ENCODE peak calls at places on chromosomes 3 and 15, in eight cellular contexts. B, S, J, W, V, X, M and R are unnamed samples.

GRCh38 chr3:161126495-161126894 is 21.3 kb upstream of the B3GALNT1 start:
- DNase-seq in B (no peak), S (no peak), J (no peak), W (no peak), V (no peak), X (no peak), M (no peak), R (no peak)

GRCh38 chr3:62373215-62373614 is at the start of gene FEZF2:
- DNase-seq in B (no peak), S (no peak), J (peak), W (peak), V (no peak), X (no peak), M (peak), R (no peak)

GRCh38 chr3:123346726-123347125 is 102.2 kb downstream of the ADCY5 start:
- DNase-seq in B (peak), S (no peak), J (no peak), W (no peak), V (no peak), X (no peak), M (no peak), R (no peak)

GRCh38 chr15:99992611-99993231 is 259.5 kb upstream of the LYSMD4 start:
- DNase-seq in B (no peak), S (no peak), J (no peak), W (no peak), V (no peak), X (no peak), M (no peak), R (no peak)

GRCh38 chr3:144363856-144364255 is 392.2 kb downstream of the DIPK2A start:
- DNase-seq in B (no peak), S (no peak), J (no peak), W (no peak), V (no peak), X (no peak), M (no peak), R (no peak)

GRCh38 chr15:69729167-69729748 is 276.6 kb downstream of the RPLP1 start:
- DNase-seq in B (no peak), S (peak), J (peak), W (peak), V (no peak), X (peak), M (peak), R (peak)

GRCh38 chr3:178288074-178288473 is 248.2 kb upstream of the KCNMB2 start:
- DNase-seq in B (no peak), S (no peak), J (no peak), W (no peak), V (no peak), X (no peak), M (no peak), R (no peak)

GRCh38 chr15:97013491-97013890 is 683.0 kb downstream of the NR2F2 start:
- DNase-seq in B (no peak), S (no peak), J (no peak), W (no peak), V (no peak), X (no peak), M (no peak), R (no peak)

GRCh38 chr15:39591141-39591895 is 10.4 kb downstream of the THBS1 start:
- DNase-seq in B (peak), S (no peak), J (no peak), W (no peak), V (peak), X (no peak), M (no peak), R (no peak)

GRCh38 chr15:59917504-59918157 is 86.5 kb upstream of the FOXB1 start:
- DNase-seq in B (peak), S (peak), J (peak), W (peak), V (no peak), X (peak), M (peak), R (peak)

GRCh38 chr3:26365706-26366105 is 256.9 kb upstream of the LRRC3B start:
- DNase-seq in B (no peak), S (no peak), J (no peak), W (no peak), V (no peak), X (no peak), M (no peak), R (no peak)

GRCh38 chr3:52176188-52176752 is 21.7 kb upstream of the ALAS1 start:
- DNase-seq in B (no peak), S (no peak), J (no peak), W (no peak), V (no peak), X (no peak), M (no peak), R (no peak)

GRCh38 chr15:49877117-49877860 is 241.7 kb downstream of the ATP8B4 start:
- DNase-seq in B (no peak), S (no peak), J (no peak), W (no peak), V (peak), X (no peak), M (peak), R (no peak)

GRCh38 chr15:49881433-49881832 is 237.6 kb downstream of the ATP8B4 start:
- DNase-seq in B (no peak), S (no peak), J (no peak), W (no peak), V (no peak), X (no peak), M (no peak), R (no peak)

GRCh38 chr15:49877871-49878511 is 241.0 kb downstream of the ATP8B4 start:
- DNase-seq in B (no peak), S (no peak), J (no peak), W (no peak), V (peak), X (no peak), M (no peak), R (no peak)

GRCh38 chr15:49875392-49875791 is 243.6 kb downstream of the ATP8B4 start:
- DNase-seq in B (no peak), S (no peak), J (no peak), W (no peak), V (no peak), X (no peak), M (peak), R (no peak)

DNA sequence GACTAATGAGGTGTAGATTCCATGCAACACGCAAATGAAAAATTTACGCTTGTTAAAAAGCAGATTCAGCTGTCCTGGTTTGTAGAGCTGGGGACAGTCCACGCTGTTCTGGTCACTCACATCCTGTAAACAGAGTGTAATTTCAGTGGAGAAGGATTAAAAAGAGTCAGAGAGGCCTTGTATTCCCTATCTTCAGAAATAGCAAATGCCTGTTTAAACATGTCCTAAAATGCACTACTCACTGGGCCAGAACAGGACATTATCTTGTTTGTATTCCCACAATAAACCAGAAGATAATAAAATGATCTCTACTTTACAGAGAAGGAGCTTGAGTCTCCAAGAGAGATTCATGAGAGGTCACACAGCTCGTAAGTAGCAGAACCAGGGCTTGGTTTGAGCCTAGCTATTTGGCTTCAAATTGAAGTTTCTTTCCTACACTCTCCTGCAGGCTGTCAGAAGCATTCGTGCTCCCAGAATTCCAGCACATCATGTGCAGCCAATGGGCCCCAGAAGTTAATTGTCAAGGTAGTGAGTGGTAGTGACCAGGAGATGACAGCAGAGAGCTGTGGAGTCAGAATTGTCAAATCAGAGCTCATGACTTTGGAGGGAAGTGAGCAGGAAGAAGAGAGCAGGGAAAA is 242.5 kb downstream of the ATP8B4 start:
- DNase-seq in B (no peak), S (no peak), J (no peak), W (peak), V (no peak), X (no peak), M (peak), R (no peak)
- TF ChIP-seq CTCF in B (no peak), S (no peak), J (peak), W (peak), V (peak), X (no peak), M (peak), R (peak)

GRCh38 chr3:186787642-186788481 is 4.5 kb downstream of the EIF4A2 start:
- DNase-seq in B (no peak), S (no peak), J (no peak), W (no peak), V (no peak), X (no peak), M (no peak), R (no peak)

GRCh38 chr3:186786810-186787375 is 3.5 kb downstream of the EIF4A2 start:
- DNase-seq in B (no peak), S (no peak), J (no peak), W (no peak), V (no peak), X (no peak), M (no peak), R (no peak)

GRCh38 chr3:186789554-186790260 is 6.3 kb downstream of the EIF4A2 start:
- DNase-seq in B (no peak), S (no peak), J (no peak), W (no peak), V (no peak), X (no peak), M (no peak), R (no peak)

GRCh38 chr3:186788482-186789370 is 5.3 kb downstream of the EIF4A2 start:
- DNase-seq in B (no peak), S (no peak), J (no peak), W (no peak), V (no peak), X (no peak), M (no peak), R (no peak)

DNA sequence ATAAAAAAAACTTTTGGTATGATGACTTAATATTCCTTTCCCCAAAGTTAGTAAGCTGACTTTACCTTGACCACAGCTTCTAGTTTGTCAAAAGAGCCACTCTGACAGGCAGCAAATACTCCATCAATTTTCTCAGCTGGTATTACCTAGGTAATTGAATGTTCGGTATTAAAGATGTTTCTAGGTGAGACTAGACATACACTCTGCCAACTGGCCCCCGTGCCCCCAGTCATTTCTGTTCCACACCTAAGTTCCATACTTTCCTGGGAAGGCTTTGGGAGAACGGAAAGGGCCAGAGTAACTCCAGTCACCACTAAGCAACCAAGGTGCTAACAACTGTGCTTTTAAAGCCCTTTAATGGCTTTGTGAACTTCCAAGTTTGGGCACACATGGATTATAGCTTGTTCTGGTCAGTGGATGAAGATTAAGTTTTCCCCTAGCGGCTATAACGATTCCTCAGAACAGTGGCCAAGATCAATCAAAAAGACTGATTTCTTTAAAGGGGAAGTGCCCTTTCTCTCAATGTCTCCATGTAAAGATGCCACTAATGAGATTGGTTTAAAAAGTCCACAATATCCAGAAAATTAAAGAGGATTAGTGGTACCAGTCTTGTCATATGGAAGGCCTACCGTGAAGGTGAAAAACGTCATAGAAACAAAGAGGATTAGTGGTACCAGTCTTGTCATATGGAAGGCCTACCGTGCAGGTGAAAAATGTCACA is 7.0 kb downstream of the EIF4A2 start:
- DNase-seq in B (peak), S (no peak), J (no peak), W (no peak), V (no peak), X (no peak), M (peak), R (no peak)
- TF ChIP-seq CTCF in B (peak), S (no peak), J (no peak), W (no peak), V (peak), X (no peak), M (no peak), R (no peak)

GRCh38 chr3:28912120-28912885 is 368.6 kb upstream of the RBMS3 start:
- DNase-seq in B (peak), S (no peak), J (no peak), W (no peak), V (no peak), X (no peak), M (no peak), R (no peak)

GRCh38 chr3:28917895-28918294 is 363.0 kb upstream of the RBMS3 start:
- DNase-seq in B (no peak), S (no peak), J (no peak), W (no peak), V (no peak), X (no peak), M (no peak), R (no peak)

GRCh38 chr3:28916713-28917499 is 364.0 kb upstream of the RBMS3 start:
- DNase-seq in B (peak), S (no peak), J (peak), W (peak), V (peak), X (peak), M (peak), R (peak)

DNA sequence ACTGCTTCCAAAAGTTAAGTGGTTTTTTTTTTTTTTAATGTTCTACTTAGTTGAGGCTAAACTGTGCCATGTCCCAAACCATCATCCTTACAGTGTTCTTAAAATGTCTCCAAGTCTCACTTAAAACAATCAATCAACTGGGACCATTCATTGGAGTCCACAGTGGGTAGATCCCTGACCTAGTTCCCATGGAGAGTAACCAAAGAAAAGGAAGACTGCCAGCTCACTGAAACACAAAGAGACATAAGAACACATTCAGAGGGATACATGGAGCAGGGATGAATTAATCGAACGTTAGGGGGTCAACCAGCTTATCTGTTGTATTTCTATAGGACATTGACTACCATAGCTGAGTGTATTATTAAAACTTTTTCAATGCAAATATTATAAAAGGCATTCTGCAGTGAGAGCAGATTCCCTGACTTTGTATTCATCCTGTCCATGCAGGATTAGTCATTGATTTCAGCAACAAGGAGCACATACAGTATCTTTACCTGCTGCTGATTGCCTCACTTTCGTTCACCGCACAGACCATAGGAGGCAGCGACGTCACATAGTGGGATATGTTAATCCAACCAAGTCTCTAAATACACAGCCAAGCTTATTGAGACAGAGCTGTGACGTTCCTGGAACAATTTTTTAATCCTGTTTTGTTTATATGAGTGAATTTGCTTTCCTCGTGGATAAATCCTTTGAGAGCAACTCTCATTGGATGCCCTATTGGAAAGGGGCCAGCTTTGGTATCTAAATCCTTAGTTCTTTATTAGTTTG is 365.0 kb upstream of the RBMS3 start:
- DNase-seq in B (peak), S (no peak), J (no peak), W (peak), V (peak), X (peak), M (peak), R (no peak)
- TF ChIP-seq CTCF in B (no peak), S (no peak), J (peak), W (peak), V (peak), X (peak), M (peak), R (peak)

GRCh38 chr15:32855942-32856341 is 138.1 kb downstream of the GREM1 start:
- DNase-seq in B (peak), S (no peak), J (no peak), W (no peak), V (peak), X (no peak), M (peak), R (no peak)
- TF ChIP-seq CTCF in B (no peak), S (no peak), J (no peak), W (no peak), V (no peak), X (no peak), M (no peak), R (no peak)

DNA sequence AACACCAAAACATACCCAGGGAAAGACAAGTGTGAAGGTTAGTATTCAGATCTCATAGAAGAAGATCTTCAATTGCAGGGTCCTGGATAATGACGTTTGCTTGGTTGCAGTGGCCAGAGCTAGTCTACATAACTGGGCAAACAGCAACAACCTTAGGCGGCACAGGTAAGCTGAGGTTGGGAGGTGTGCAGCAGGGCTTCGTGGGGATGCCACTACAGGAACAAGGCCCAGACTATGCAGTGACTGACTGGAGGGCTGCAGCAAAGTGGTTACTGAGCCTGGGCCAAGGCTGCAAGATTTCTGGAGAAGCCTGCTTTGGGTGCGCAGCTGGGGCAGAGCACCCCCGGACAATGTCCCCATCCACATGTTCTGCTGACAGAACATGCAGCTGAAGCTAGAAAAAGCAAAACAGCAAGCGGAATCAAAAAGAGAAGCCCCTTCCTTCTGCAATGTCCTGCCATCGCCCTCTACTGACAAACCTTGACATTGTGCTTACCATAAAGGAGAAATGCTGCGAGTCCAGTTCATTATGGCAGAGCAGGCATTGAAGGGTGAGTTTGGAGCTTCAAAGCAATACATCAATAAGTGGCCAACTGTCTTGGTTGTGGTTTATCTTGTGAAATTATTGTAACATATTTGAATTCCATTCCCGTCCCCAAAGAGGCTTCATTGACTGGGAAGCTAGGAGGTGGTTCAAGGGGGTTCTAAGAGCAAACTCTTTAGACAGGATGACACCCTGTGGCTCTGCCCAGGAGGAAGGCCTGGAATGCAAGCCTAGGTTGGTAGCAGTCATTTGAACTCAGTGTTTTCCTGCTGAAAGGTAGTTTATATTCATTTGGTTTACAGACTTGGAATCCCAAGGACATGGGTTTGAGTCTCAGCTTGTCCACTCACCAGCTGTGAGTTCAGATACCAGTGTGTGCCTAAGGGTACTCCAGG is 217.0 kb downstream of the PDCD6IP start:
- DNase-seq in B (no peak), S (no peak), J (no peak), W (peak), V (no peak), X (no peak), M (peak), R (peak)
- TF ChIP-seq CTCF in B (peak), S (no peak), J (no peak), W (peak), V (peak), X (peak), M (peak), R (peak)

DNA sequence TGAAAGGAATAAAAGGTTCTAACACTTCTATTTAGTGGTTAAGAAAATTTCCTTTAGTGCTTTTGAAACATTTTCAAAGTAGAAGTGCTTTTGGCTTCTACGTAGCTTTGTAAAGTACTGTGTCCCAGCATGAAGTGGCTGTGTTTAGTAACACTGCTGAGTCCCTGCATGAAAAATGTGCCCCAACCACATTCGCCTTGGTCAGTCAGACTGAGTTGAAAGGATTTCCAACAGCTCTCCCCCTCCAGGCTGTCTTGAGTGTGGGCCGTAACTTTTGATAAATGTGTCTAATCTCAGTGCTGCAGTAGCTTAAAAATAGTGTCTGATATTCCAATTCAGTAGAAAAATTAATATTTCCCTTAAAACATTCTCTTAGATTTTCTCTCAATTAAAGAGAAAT is 115.0 kb downstream of the NR1D2 start:
- DNase-seq in B (peak), S (no peak), J (no peak), W (peak), V (peak), X (no peak), M (no peak), R (no peak)
- TF ChIP-seq CTCF in B (peak), S (no peak), J (no peak), W (no peak), V (peak), X (no peak), M (no peak), R (no peak)

DNA sequence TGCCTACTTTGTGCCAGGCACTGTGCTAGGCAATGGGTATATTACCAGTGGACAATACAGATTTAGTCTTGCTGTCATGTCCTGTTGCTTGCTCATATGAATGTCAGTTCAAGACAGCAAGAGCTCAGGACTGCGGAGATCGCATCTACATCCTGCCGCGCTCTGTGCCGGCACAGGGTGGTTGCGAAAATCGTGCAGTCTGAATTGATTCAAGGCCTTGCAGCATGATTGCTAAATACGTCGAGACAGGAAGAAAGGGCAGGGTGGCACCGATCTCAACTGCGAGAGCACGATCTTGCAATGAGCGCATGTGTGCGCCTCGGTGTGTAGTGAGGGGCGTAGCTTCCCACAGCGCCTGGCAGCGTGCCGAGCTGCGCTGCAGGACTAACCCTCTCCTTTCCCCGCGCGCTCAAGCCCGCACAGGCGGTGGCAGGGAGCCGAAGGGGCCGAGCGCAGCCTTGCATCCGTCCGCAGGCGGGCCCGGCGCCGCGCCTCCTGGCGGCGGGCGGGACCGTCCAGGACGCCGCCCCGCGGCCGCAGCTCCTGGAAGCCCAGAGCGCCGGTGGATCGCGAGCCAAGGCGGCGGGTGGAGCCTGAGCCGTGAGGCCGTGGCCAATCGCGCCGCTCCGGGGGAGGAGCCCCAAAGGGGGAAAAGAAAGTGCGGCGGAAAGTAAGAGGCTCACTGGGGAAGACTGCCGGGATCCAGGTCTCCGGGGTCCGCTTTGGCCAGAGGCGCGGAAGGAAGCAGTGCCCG is at the start of gene IL1RAP:
- DNase-seq in B (peak), S (peak), J (peak), W (peak), V (peak), X (peak), M (peak), R (peak)
- TF ChIP-seq CTCF in B (peak), S (peak), J (peak), W (peak), V (no peak), X (peak), M (peak), R (peak)